ENCODE peak calls at places on chromosomes 16 and 17, in four cellular contexts. D, V, R and W are unnamed samples.

GRCh38 chr16:3576211-3576610 is 992 bp downstream of the NLRC3 start:
- DNase-seq in V (no peak), R (no peak), D (no peak), W (no peak)

GRCh38 chr17:4854181-4854681 is 21.1 kb downstream of the MINK1 start:
- DNase-seq in V (peak), D (no peak), R (no peak), W (no peak)

GRCh38 chr16:20866161-20866772 is 33.9 kb downstream of the DCUN1D3 start:
- DNase-seq in D (no peak), R (peak), V (peak), W (peak)

GRCh38 chr17:67639555-67639954 is 78.2 kb upstream of the NOL11 start:
- DNase-seq in D (no peak), R (no peak), V (no peak), W (no peak)

GRCh38 chr16:89009343-89010209 is 32.6 kb upstream of the CBFA2T3 start:
- DNase-seq in V (peak), R (no peak), D (no peak), W (peak)

GRCh38 chr16:68479271-68479670 is 31.0 kb upstream of the SMPD3 start:
- DNase-seq in D (no peak), R (no peak), V (no peak), W (no peak)

GRCh38 chr17:65181237-65182061 is 44.3 kb downstream of the RGS9 start:
- DNase-seq in V (no peak), D (no peak), R (no peak), W (no peak)

GRCh38 chr16:72493681-72494415 is 321.9 kb upstream of the PMFBP1 start:
- DNase-seq in R (no peak), V (no peak), D (no peak), W (no peak)

GRCh38 chr17:28729950-28730330 is 1.4 kb downstream of the NEK8 start:
- DNase-seq in D (no peak), V (no peak), R (no peak), W (no peak)

GRCh38 chr17:57921342-57921741 is 33.9 kb downstream of the CUEDC1 start:
- DNase-seq in R (no peak), V (no peak), D (no peak), W (no peak)

GRCh38 chr17:8629371-8630226 is 926 bp downstream of the MYH10 start:
- DNase-seq in R (peak), D (no peak), V (peak), W (no peak)

GRCh38 chr17:46730679-46731078 is 87.8 kb downstream of the WNT3 start:
- DNase-seq in V (no peak), D (no peak), R (no peak), W (no peak)

GRCh38 chr17:82380860-82381702 is 9.5 kb downstream of the UTS2R start:
- DNase-seq in D (no peak), V (no peak), R (no peak), W (peak)

GRCh38 chr17:82737981-82738877 is 2.8 kb downstream of the FN3K start:
- DNase-seq in V (peak), D (no peak), R (no peak), W (no peak)

GRCh38 chr16:70687172-70687531 is 1.3 kb upstream of the MTSS2 start:
- DNase-seq in V (no peak), D (no peak), R (no peak), W (no peak)

GRCh38 chr17:65594585-65594940 is 33.1 kb upstream of the AXIN2 start:
- DNase-seq in R (no peak), V (peak), D (no peak), W (no peak)

GRCh38 chr17:83071966-83072562 is 7.3 kb upstream of the METRNL start:
- DNase-seq in R (no peak), D (no peak), V (no peak), W (no peak)

GRCh38 chr17:43211480-43212402 is at the start of gene TMEM106A:
- DNase-seq in D (peak), V (peak), R (no peak), W (peak)

GRCh38 chr16:88589441-88589840 is 19.2 kb downstream of the ZC3H18 start:
- DNase-seq in D (no peak), R (no peak), V (no peak), W (no peak)

GRCh38 chr17:30600830-30601494 is 123.8 kb downstream of the GOSR1 start:
- DNase-seq in D (peak), V (peak), R (no peak), W (peak)

GRCh38 chr16:84298376-84298899 is 3.8 kb downstream of the WFDC1 start:
- DNase-seq in R (no peak), V (no peak), D (no peak), W (no peak)

GRCh38 chr17:2853111-2853721 is 57.0 kb downstream of the RAP1GAP2 start:
- DNase-seq in D (peak), R (peak), V (peak), W (peak)

GRCh38 chr16:50844840-50845239 is 103.0 kb downstream of the CYLD start:
- DNase-seq in V (no peak), R (no peak), D (no peak), W (no peak)

GRCh38 chr16:76854234-76854633 is 336.8 kb upstream of the MON1B start:
- DNase-seq in D (no peak), V (peak), R (peak), W (no peak)

GRCh38 chr16:11792404-11793260 is 4.4 kb downstream of the ZC3H7A start:
- DNase-seq in D (no peak), R (no peak), V (peak), W (peak)

GRCh38 chr16:49921791-49922456 is 66.0 kb upstream of the ZNF423 start:
- DNase-seq in D (peak), R (peak), V (peak), W (peak)

GRCh38 chr17:43871947-43872690 is 25.1 kb downstream of the CD300LG start:
- DNase-seq in V (no peak), R (peak), D (no peak), W (peak)

GRCh38 chr17:81241648-81242420 is 2.7 kb downstream of the NDUFAF8 start:
- DNase-seq in D (peak), V (peak), R (peak), W (no peak)

GRCh38 chr16:11133344-11133921 is 122.6 kb downstream of the SOCS1 start:
- DNase-seq in V (peak), D (no peak), R (peak), W (peak)

GRCh38 chr16:85197611-85198566 is 85.6 kb upstream of the CIBAR2 start:
- DNase-seq in R (no peak), V (no peak), D (no peak), W (no peak)

GRCh38 chr16:66278111-66278531 is 88.4 kb upstream of the CDH5 start:
- DNase-seq in V (no peak), R (peak), D (no peak), W (peak)

GRCh38 chr17:79992657-79993389 is 42.8 kb downstream of the TBC1D16 start:
- DNase-seq in V (no peak), D (no peak), R (no peak), W (no peak)